ENCODE peak calls at places on chromosomes 3 and 15, in nine cellular contexts. One of them, this sample, is unnamed.

GRCh38 chr3:64188810-64189560 is 36.3 kb downstream of the PRICKLE2 start:
- DNase-seq in Peyer's patch: no peak
- DNase-seq in hepatocyte: peak
- DNase-seq in left lung: no peak
- DNase-seq in cardiac fibroblast: peak
- DNase-seq in transverse colon: no peak
- DNase-seq in dorsolateral prefrontal cortex: peak
- DNase-seq in fibroblast of pulmonary artery: peak
- DNase-seq in nephron progenitor cell: no peak
- DNase-seq in this sample: peak

GRCh38 chr15:70362911-70363310 is 265.2 kb upstream of the TLE3 start:
- DNase-seq in Peyer's patch: peak
- DNase-seq in hepatocyte: peak
- DNase-seq in left lung: peak
- DNase-seq in cardiac fibroblast: peak
- DNase-seq in transverse colon: peak
- DNase-seq in dorsolateral prefrontal cortex: no peak
- DNase-seq in fibroblast of pulmonary artery: peak
- DNase-seq in nephron progenitor cell: peak
- DNase-seq in this sample: peak

GRCh38 chr15:76327191-76328105 is 9.1 kb upstream of the ISL2 start:
- DNase-seq in Peyer's patch: no peak
- DNase-seq in hepatocyte: no peak
- DNase-seq in left lung: no peak
- DNase-seq in cardiac fibroblast: no peak
- DNase-seq in transverse colon: no peak
- DNase-seq in dorsolateral prefrontal cortex: no peak
- DNase-seq in fibroblast of pulmonary artery: no peak
- DNase-seq in nephron progenitor cell: no peak
- DNase-seq in this sample: no peak

GRCh38 chr3:118863731-118864322 is 170.8 kb downstream of the IGSF11 start:
- DNase-seq in Peyer's patch: no peak
- DNase-seq in hepatocyte: no peak
- DNase-seq in left lung: no peak
- DNase-seq in cardiac fibroblast: no peak
- DNase-seq in transverse colon: no peak
- DNase-seq in dorsolateral prefrontal cortex: no peak
- DNase-seq in fibroblast of pulmonary artery: no peak
- DNase-seq in nephron progenitor cell: peak
- DNase-seq in this sample: no peak

GRCh38 chr3:10778492-10779292 is 37.3 kb upstream of the SLC6A11 start:
- DNase-seq in Peyer's patch: no peak
- DNase-seq in hepatocyte: no peak
- DNase-seq in left lung: no peak
- DNase-seq in cardiac fibroblast: no peak
- DNase-seq in transverse colon: no peak
- DNase-seq in dorsolateral prefrontal cortex: no peak
- DNase-seq in fibroblast of pulmonary artery: no peak
- DNase-seq in nephron progenitor cell: no peak
- DNase-seq in this sample: no peak

GRCh38 chr3:14411988-14412387 is 9.6 kb downstream of the SLC6A6 start:
- DNase-seq in Peyer's patch: no peak
- DNase-seq in hepatocyte: no peak
- DNase-seq in left lung: no peak
- DNase-seq in cardiac fibroblast: no peak
- DNase-seq in transverse colon: no peak
- DNase-seq in dorsolateral prefrontal cortex: no peak
- DNase-seq in fibroblast of pulmonary artery: no peak
- DNase-seq in nephron progenitor cell: no peak
- DNase-seq in this sample: no peak

GRCh38 chr15:34355241-34355640 is 11.8 kb downstream of the LPCAT4 start:
- DNase-seq in Peyer's patch: no peak
- DNase-seq in hepatocyte: no peak
- DNase-seq in left lung: no peak
- DNase-seq in cardiac fibroblast: no peak
- DNase-seq in transverse colon: no peak
- DNase-seq in dorsolateral prefrontal cortex: no peak
- DNase-seq in fibroblast of pulmonary artery: no peak
- DNase-seq in nephron progenitor cell: no peak
- DNase-seq in this sample: no peak

GRCh38 chr15:47517737-47518136 is 199.6 kb upstream of the SEMA6D start:
- DNase-seq in Peyer's patch: no peak
- DNase-seq in hepatocyte: no peak
- DNase-seq in left lung: no peak
- DNase-seq in cardiac fibroblast: peak
- DNase-seq in transverse colon: no peak
- DNase-seq in dorsolateral prefrontal cortex: no peak
- DNase-seq in fibroblast of pulmonary artery: peak
- DNase-seq in nephron progenitor cell: no peak
- DNase-seq in this sample: peak

GRCh38 chr3:132399054-132399929 is 18.0 kb upstream of the DNAJC13 start:
- DNase-seq in Peyer's patch: no peak
- DNase-seq in hepatocyte: peak
- DNase-seq in left lung: no peak
- DNase-seq in cardiac fibroblast: peak
- DNase-seq in transverse colon: no peak
- DNase-seq in dorsolateral prefrontal cortex: no peak
- DNase-seq in fibroblast of pulmonary artery: peak
- DNase-seq in nephron progenitor cell: peak
- DNase-seq in this sample: peak

GRCh38 chr3:154040283-154040682 is 80.9 kb upstream of the ARHGEF26 start:
- DNase-seq in Peyer's patch: no peak
- DNase-seq in hepatocyte: peak
- DNase-seq in left lung: no peak
- DNase-seq in cardiac fibroblast: peak
- DNase-seq in transverse colon: no peak
- DNase-seq in dorsolateral prefrontal cortex: no peak
- DNase-seq in fibroblast of pulmonary artery: peak
- DNase-seq in nephron progenitor cell: no peak
- DNase-seq in this sample: no peak

GRCh38 chr3:172591171-172591605 is 68.0 kb upstream of the TNFSF10 start:
- DNase-seq in Peyer's patch: no peak
- DNase-seq in hepatocyte: no peak
- DNase-seq in left lung: no peak
- DNase-seq in cardiac fibroblast: no peak
- DNase-seq in transverse colon: no peak
- DNase-seq in dorsolateral prefrontal cortex: no peak
- DNase-seq in fibroblast of pulmonary artery: no peak
- DNase-seq in nephron progenitor cell: no peak
- DNase-seq in this sample: no peak

GRCh38 chr15:25803036-25803435 is 60.1 kb downstream of the ATP10A start:
- DNase-seq in Peyer's patch: no peak
- DNase-seq in hepatocyte: no peak
- DNase-seq in left lung: no peak
- DNase-seq in cardiac fibroblast: no peak
- DNase-seq in transverse colon: no peak
- DNase-seq in dorsolateral prefrontal cortex: no peak
- DNase-seq in fibroblast of pulmonary artery: no peak
- DNase-seq in nephron progenitor cell: no peak
- DNase-seq in this sample: no peak

GRCh38 chr3:16085884-16086608 is 88.4 kb upstream of the GALNT15 start:
- DNase-seq in Peyer's patch: no peak
- DNase-seq in hepatocyte: no peak
- DNase-seq in left lung: no peak
- DNase-seq in cardiac fibroblast: peak
- DNase-seq in transverse colon: no peak
- DNase-seq in dorsolateral prefrontal cortex: peak
- DNase-seq in fibroblast of pulmonary artery: peak
- DNase-seq in nephron progenitor cell: no peak
- DNase-seq in this sample: peak

GRCh38 chr15:71781965-71782265 is 28.4 kb upstream of the NR2E3 start:
- DNase-seq in Peyer's patch: no peak
- DNase-seq in hepatocyte: no peak
- DNase-seq in left lung: no peak
- DNase-seq in cardiac fibroblast: no peak
- DNase-seq in transverse colon: no peak
- DNase-seq in dorsolateral prefrontal cortex: no peak
- DNase-seq in fibroblast of pulmonary artery: no peak
- DNase-seq in nephron progenitor cell: no peak
- DNase-seq in this sample: no peak

GRCh38 chr15:71786673-71787072 is 23.7 kb upstream of the NR2E3 start:
- DNase-seq in Peyer's patch: no peak
- DNase-seq in hepatocyte: no peak
- DNase-seq in left lung: no peak
- DNase-seq in cardiac fibroblast: no peak
- DNase-seq in transverse colon: no peak
- DNase-seq in dorsolateral prefrontal cortex: no peak
- DNase-seq in fibroblast of pulmonary artery: no peak
- DNase-seq in nephron progenitor cell: no peak
- DNase-seq in this sample: no peak

GRCh38 chr15:71782447-71783165 is 27.7 kb upstream of the NR2E3 start:
- DNase-seq in Peyer's patch: no peak
- DNase-seq in hepatocyte: no peak
- DNase-seq in left lung: no peak
- DNase-seq in cardiac fibroblast: no peak
- DNase-seq in transverse colon: no peak
- DNase-seq in dorsolateral prefrontal cortex: no peak
- DNase-seq in fibroblast of pulmonary artery: no peak
- DNase-seq in nephron progenitor cell: no peak
- DNase-seq in this sample: no peak

GRCh38 chr15:71785996-71786395 is 24.4 kb upstream of the NR2E3 start:
- DNase-seq in Peyer's patch: no peak
- DNase-seq in hepatocyte: no peak
- DNase-seq in left lung: no peak
- DNase-seq in cardiac fibroblast: no peak
- DNase-seq in transverse colon: no peak
- DNase-seq in dorsolateral prefrontal cortex: no peak
- DNase-seq in fibroblast of pulmonary artery: no peak
- DNase-seq in nephron progenitor cell: no peak
- DNase-seq in this sample: no peak

GRCh38 chr15:71784719-71785118 is 25.6 kb upstream of the NR2E3 start:
- DNase-seq in Peyer's patch: no peak
- DNase-seq in hepatocyte: no peak
- DNase-seq in left lung: no peak
- DNase-seq in cardiac fibroblast: no peak
- DNase-seq in transverse colon: no peak
- DNase-seq in dorsolateral prefrontal cortex: no peak
- DNase-seq in fibroblast of pulmonary artery: no peak
- DNase-seq in nephron progenitor cell: no peak
- DNase-seq in this sample: no peak
- TF ChIP-seq CTCF in Peyer's patch: no peak
- TF ChIP-seq CTCF in hepatocyte: peak
- TF ChIP-seq CTCF in left lung: no peak
- TF ChIP-seq CTCF in cardiac fibroblast: peak
- TF ChIP-seq CTCF in transverse colon: no peak
- TF ChIP-seq CTCF in dorsolateral prefrontal cortex: no peak
- TF ChIP-seq CTCF in fibroblast of pulmonary artery: peak
- TF ChIP-seq CTCF in nephron progenitor cell: no peak
- TF ChIP-seq CTCF in this sample: peak

DNA sequence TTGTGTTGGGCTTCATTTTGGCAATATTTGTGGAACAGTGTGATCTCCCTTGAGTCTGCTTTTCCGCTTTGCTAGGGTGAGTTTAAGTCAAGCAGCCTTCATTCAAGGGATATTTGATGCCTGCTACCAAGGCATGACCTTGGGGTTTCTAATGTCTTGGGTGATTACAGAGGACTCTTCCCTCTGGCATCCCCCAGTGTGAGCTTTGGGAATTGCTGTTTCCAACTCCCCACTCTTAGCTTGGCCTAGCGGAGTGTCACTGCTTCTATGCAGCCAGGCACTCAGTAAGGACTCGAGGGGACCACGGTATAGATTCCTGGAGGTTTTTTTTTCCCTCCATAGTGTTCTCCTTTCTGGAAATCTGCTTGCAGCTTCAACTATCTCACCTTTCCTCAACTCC is 21.1 kb downstream of the GCNT3 start:
- DNase-seq in Peyer's patch: no peak
- DNase-seq in hepatocyte: peak
- DNase-seq in left lung: no peak
- DNase-seq in cardiac fibroblast: peak
- DNase-seq in transverse colon: no peak
- DNase-seq in dorsolateral prefrontal cortex: no peak
- DNase-seq in fibroblast of pulmonary artery: peak
- DNase-seq in nephron progenitor cell: peak
- DNase-seq in this sample: no peak
- TF ChIP-seq CTCF in Peyer's patch: peak
- TF ChIP-seq CTCF in hepatocyte: peak
- TF ChIP-seq CTCF in left lung: no peak
- TF ChIP-seq CTCF in cardiac fibroblast: peak
- TF ChIP-seq CTCF in transverse colon: peak
- TF ChIP-seq CTCF in dorsolateral prefrontal cortex: no peak
- TF ChIP-seq CTCF in fibroblast of pulmonary artery: peak
- TF ChIP-seq CTCF in nephron progenitor cell: peak
- TF ChIP-seq CTCF in this sample: peak

DNA sequence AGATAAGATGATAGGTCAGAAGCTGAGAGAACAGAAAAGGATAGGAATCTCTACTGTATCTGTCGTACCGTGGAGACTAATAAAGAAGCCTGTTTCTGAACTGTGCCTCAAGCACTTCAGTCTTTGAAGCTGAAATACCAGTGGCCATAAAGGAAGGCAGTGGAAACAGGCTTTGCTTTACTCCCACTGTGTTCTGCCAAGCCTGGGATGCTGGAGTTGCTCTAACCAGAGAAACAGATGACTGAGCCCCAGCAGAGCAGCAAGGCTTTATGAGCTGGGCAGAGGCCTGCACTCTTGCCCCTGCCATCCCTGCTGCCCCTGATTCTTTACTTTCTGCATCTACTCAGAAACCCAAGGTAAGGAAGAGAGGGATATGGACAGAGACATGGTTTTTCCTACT is 89.4 kb downstream of the PDE8A start:
- DNase-seq in Peyer's patch: no peak
- DNase-seq in hepatocyte: no peak
- DNase-seq in left lung: no peak
- DNase-seq in cardiac fibroblast: no peak
- DNase-seq in transverse colon: no peak
- DNase-seq in dorsolateral prefrontal cortex: no peak
- DNase-seq in fibroblast of pulmonary artery: no peak
- DNase-seq in nephron progenitor cell: peak
- DNase-seq in this sample: no peak
- TF ChIP-seq CTCF in Peyer's patch: no peak
- TF ChIP-seq CTCF in hepatocyte: no peak
- TF ChIP-seq CTCF in left lung: no peak
- TF ChIP-seq CTCF in cardiac fibroblast: no peak
- TF ChIP-seq CTCF in transverse colon: no peak
- TF ChIP-seq CTCF in dorsolateral prefrontal cortex: no peak
- TF ChIP-seq CTCF in fibroblast of pulmonary artery: no peak
- TF ChIP-seq CTCF in nephron progenitor cell: no peak
- TF ChIP-seq CTCF in this sample: no peak

DNA sequence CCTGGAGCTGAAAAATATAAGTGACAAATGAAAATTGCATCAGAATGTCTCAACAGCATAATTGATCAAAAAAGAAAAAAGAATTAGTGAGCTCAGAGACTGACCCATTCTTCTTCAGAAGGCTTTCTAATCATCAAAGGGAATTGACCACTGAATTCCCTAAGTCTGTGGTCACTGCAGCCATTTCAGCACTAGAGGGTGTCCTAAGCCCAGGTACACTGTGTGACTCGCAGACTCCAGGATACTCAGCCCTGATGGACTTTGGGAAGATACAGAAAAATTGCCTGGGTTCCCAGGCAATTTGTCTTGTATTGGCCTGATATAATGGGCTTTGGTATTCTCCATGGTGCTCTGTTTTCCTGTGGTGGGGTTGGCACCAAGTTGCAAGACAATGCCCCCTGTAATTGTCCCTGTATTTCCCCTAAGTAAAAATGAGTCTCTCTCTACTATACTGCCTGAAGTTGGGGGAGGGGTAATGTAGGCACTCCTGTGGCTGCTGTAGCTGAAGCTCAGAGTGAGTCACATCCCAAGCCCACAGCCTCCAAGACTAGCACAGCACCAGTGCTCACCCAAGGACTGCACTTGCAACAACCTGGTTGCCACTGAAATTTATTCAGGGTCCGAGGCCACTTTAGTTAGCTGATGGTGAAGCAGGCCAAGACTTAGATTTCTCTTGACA is 256.0 kb upstream of the STAC start:
- DNase-seq in Peyer's patch: no peak
- DNase-seq in hepatocyte: peak
- DNase-seq in left lung: no peak
- DNase-seq in cardiac fibroblast: peak
- DNase-seq in transverse colon: no peak
- DNase-seq in dorsolateral prefrontal cortex: no peak
- DNase-seq in fibroblast of pulmonary artery: peak
- DNase-seq in nephron progenitor cell: peak
- DNase-seq in this sample: peak
- TF ChIP-seq CTCF in Peyer's patch: no peak
- TF ChIP-seq CTCF in hepatocyte: peak
- TF ChIP-seq CTCF in left lung: peak
- TF ChIP-seq CTCF in cardiac fibroblast: peak
- TF ChIP-seq CTCF in transverse colon: no peak
- TF ChIP-seq CTCF in dorsolateral prefrontal cortex: no peak
- TF ChIP-seq CTCF in fibroblast of pulmonary artery: peak
- TF ChIP-seq CTCF in nephron progenitor cell: peak
- TF ChIP-seq CTCF in this sample: peak

This sample was measured in astrocyte of the spinal cord.